ENCODE peak calls at places on chromosomes 4 and X, in four cellular contexts. One of them, this sample, is unnamed.
A peak's percentile ranks its signal among the peaks of the same experiment; 100 is the strongest.

GRCh38 chrX:84199688-84200087 is 11.7 kb upstream of the RPS6KA6 start:
- DNase-seq in activated CD8-positive, alpha-beta T cell treated with anti-CD3 and anti-CD28 coated beads for 36 hours: no peak
- DNase-seq in cardiac fibroblast: no peak
- DNase-seq in CD8-positive, alpha-beta T cell: no peak
- DNase-seq in this sample: no peak

GRCh38 chrX:65866146-65866545 is 173.7 kb downstream of the VSIG4 start:
- DNase-seq in activated CD8-positive, alpha-beta T cell treated with anti-CD3 and anti-CD28 coated beads for 36 hours: peak; percentile 49
- DNase-seq in cardiac fibroblast: no peak
- DNase-seq in CD8-positive, alpha-beta T cell: peak; percentile 41
- DNase-seq in this sample: no peak

GRCh38 chr4:112448211-112448745 is 67.7 kb downstream of the NEUROG2 start:
- DNase-seq in CD8-positive, alpha-beta T cell: no peak
- DNase-seq in activated CD8-positive, alpha-beta T cell treated with anti-CD3 and anti-CD28 coated beads for 36 hours: no peak
- DNase-seq in cardiac fibroblast: peak; percentile 11
- DNase-seq in this sample: no peak

GRCh38 chr4:78864405-78865024 is 74.7 kb downstream of the PAQR3 start:
- DNase-seq in activated CD8-positive, alpha-beta T cell treated with anti-CD3 and anti-CD28 coated beads for 36 hours: peak; percentile 29
- DNase-seq in cardiac fibroblast: peak; percentile 90
- DNase-seq in CD8-positive, alpha-beta T cell: no peak
- DNase-seq in this sample: no peak

GRCh38 chr4:4866124-4866832 is 6.8 kb downstream of the MSX1 start:
- DNase-seq in activated CD8-positive, alpha-beta T cell treated with anti-CD3 and anti-CD28 coated beads for 36 hours: no peak
- DNase-seq in cardiac fibroblast: no peak
- DNase-seq in CD8-positive, alpha-beta T cell: no peak
- DNase-seq in this sample: no peak

GRCh38 chr4:41912546-41912945 is 22.7 kb upstream of the TMEM33 start:
- DNase-seq in CD8-positive, alpha-beta T cell: no peak
- DNase-seq in activated CD8-positive, alpha-beta T cell treated with anti-CD3 and anti-CD28 coated beads for 36 hours: no peak
- DNase-seq in cardiac fibroblast: peak; percentile 16
- DNase-seq in this sample: no peak

GRCh38 chrX:106378616-106379015 is 210.5 kb downstream of the PWWP3B start:
- DNase-seq in cardiac fibroblast: no peak
- DNase-seq in CD8-positive, alpha-beta T cell: no peak
- DNase-seq in activated CD8-positive, alpha-beta T cell treated with anti-CD3 and anti-CD28 coated beads for 36 hours: peak; percentile 2
- DNase-seq in this sample: no peak

GRCh38 chr4:8095956-8096689 is 62.5 kb downstream of the ABLIM2 start:
- DNase-seq in activated CD8-positive, alpha-beta T cell treated with anti-CD3 and anti-CD28 coated beads for 36 hours: no peak
- DNase-seq in CD8-positive, alpha-beta T cell: no peak
- DNase-seq in cardiac fibroblast: peak; percentile 47
- DNase-seq in this sample: no peak

GRCh38 chrX:99394450-99394849 is 1015.6 kb downstream of the PCDH19 start:
- DNase-seq in cardiac fibroblast: no peak
- DNase-seq in CD8-positive, alpha-beta T cell: no peak
- DNase-seq in activated CD8-positive, alpha-beta T cell treated with anti-CD3 and anti-CD28 coated beads for 36 hours: no peak
- DNase-seq in this sample: no peak

DNA sequence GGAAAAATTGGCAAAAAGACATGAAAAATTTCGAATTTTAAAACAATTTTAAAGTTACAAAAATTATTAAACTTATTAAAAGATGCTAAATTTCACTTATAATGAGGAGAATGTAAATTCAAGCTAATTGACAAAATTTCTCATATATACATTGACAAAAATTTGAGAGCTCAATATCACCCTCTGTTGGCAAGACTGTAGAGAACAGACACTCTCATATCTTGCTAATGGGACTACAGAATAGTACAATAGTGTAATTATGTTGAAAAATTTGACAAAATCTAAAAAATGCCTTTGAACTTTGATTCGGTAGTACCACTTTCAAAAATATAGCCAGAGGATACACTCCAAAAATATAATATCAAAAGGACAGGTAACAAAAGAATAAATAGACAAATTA is 29.8 kb downstream of the DCAF8L2 start:
- DNase-seq in cardiac fibroblast: peak; percentile 42
- DNase-seq in CD8-positive, alpha-beta T cell: no peak
- DNase-seq in activated CD8-positive, alpha-beta T cell treated with anti-CD3 and anti-CD28 coated beads for 36 hours: no peak
- DNase-seq in this sample: no peak
- TF ChIP-seq CTCF in cardiac fibroblast: peak; percentile 44
- TF ChIP-seq CTCF in CD8-positive, alpha-beta T cell: no peak
- TF ChIP-seq CTCF in activated CD8-positive, alpha-beta T cell treated with anti-CD3 and anti-CD28 coated beads for 36 hours: no peak
- TF ChIP-seq CTCF in this sample: peak; percentile 47

GRCh38 chr4:3010998-3011397 is 47.6 kb downstream of the GRK4 start:
- DNase-seq in cardiac fibroblast: peak; percentile 64
- DNase-seq in activated CD8-positive, alpha-beta T cell treated with anti-CD3 and anti-CD28 coated beads for 36 hours: no peak
- DNase-seq in CD8-positive, alpha-beta T cell: no peak
- DNase-seq in this sample: no peak

GRCh38 chr4:3011456-3012220 is 48.3 kb downstream of the GRK4 start:
- DNase-seq in activated CD8-positive, alpha-beta T cell treated with anti-CD3 and anti-CD28 coated beads for 36 hours: no peak
- DNase-seq in CD8-positive, alpha-beta T cell: no peak
- DNase-seq in cardiac fibroblast: no peak
- DNase-seq in this sample: no peak

GRCh38 chr4:3010577-3010976 is 47.2 kb downstream of the GRK4 start:
- DNase-seq in cardiac fibroblast: peak; percentile 24
- DNase-seq in CD8-positive, alpha-beta T cell: no peak
- DNase-seq in activated CD8-positive, alpha-beta T cell treated with anti-CD3 and anti-CD28 coated beads for 36 hours: no peak
- DNase-seq in this sample: no peak

GRCh38 chr4:3007724-3008123 is 44.4 kb downstream of the GRK4 start:
- DNase-seq in CD8-positive, alpha-beta T cell: no peak
- DNase-seq in cardiac fibroblast: no peak
- DNase-seq in activated CD8-positive, alpha-beta T cell treated with anti-CD3 and anti-CD28 coated beads for 36 hours: no peak
- DNase-seq in this sample: no peak

DNA sequence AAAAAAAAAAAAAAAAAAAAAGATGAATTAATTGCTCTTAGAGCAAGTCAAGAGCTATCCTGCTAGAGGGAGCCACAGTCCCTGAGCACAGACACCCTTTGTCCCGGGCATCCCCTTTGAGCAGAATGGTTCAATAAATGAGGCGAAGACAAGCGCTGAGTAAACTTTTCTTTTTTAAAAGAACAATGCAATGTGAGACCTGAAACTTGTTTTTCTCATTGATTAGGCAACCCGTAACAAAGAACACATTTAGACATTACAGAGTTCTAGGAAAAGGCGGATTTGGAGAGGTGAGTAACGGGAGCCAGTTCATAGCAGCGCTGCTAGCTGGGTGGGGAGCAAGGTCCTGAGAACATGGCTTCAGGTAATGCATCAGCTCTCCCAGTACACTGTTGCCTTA is 46.1 kb downstream of the GRK4 start:
- DNase-seq in CD8-positive, alpha-beta T cell: peak; percentile 35
- DNase-seq in activated CD8-positive, alpha-beta T cell treated with anti-CD3 and anti-CD28 coated beads for 36 hours: peak; percentile 39
- DNase-seq in cardiac fibroblast: peak; percentile 17
- DNase-seq in this sample: peak; percentile 23
- TF ChIP-seq CTCF in CD8-positive, alpha-beta T cell: no peak
- TF ChIP-seq CTCF in activated CD8-positive, alpha-beta T cell treated with anti-CD3 and anti-CD28 coated beads for 36 hours: peak; percentile 29
- TF ChIP-seq CTCF in cardiac fibroblast: peak; percentile 20
- TF ChIP-seq CTCF in this sample: peak; percentile 49

GRCh38 chrX:51148848-51149247 is 183.8 kb upstream of the NUDT10 start:
- DNase-seq in cardiac fibroblast: peak; percentile 1
- DNase-seq in activated CD8-positive, alpha-beta T cell treated with anti-CD3 and anti-CD28 coated beads for 36 hours: no peak
- DNase-seq in CD8-positive, alpha-beta T cell: no peak
- DNase-seq in this sample: no peak
- TF ChIP-seq CTCF in cardiac fibroblast: no peak
- TF ChIP-seq CTCF in activated CD8-positive, alpha-beta T cell treated with anti-CD3 and anti-CD28 coated beads for 36 hours: no peak
- TF ChIP-seq CTCF in CD8-positive, alpha-beta T cell: no peak
- TF ChIP-seq CTCF in this sample: peak; percentile 38

GRCh38 chrX:150408007-150408406 is 44.9 kb downstream of the MAMLD1 start:
- DNase-seq in activated CD8-positive, alpha-beta T cell treated with anti-CD3 and anti-CD28 coated beads for 36 hours: no peak
- DNase-seq in CD8-positive, alpha-beta T cell: no peak
- DNase-seq in cardiac fibroblast: no peak
- DNase-seq in this sample: no peak

GRCh38 chrX:150408561-150408960 is 45.4 kb downstream of the MAMLD1 start:
- DNase-seq in activated CD8-positive, alpha-beta T cell treated with anti-CD3 and anti-CD28 coated beads for 36 hours: no peak
- DNase-seq in cardiac fibroblast: no peak
- DNase-seq in CD8-positive, alpha-beta T cell: no peak
- DNase-seq in this sample: no peak

GRCh38 chrX:150405006-150405405 is 41.9 kb downstream of the MAMLD1 start:
- DNase-seq in activated CD8-positive, alpha-beta T cell treated with anti-CD3 and anti-CD28 coated beads for 36 hours: no peak
- DNase-seq in cardiac fibroblast: no peak
- DNase-seq in CD8-positive, alpha-beta T cell: no peak
- DNase-seq in this sample: no peak

GRCh38 chrX:150406559-150406958 is 43.4 kb downstream of the MAMLD1 start:
- DNase-seq in CD8-positive, alpha-beta T cell: no peak
- DNase-seq in activated CD8-positive, alpha-beta T cell treated with anti-CD3 and anti-CD28 coated beads for 36 hours: no peak
- DNase-seq in cardiac fibroblast: no peak
- DNase-seq in this sample: no peak

GRCh38 chrX:150405576-150405975 is 42.5 kb downstream of the MAMLD1 start:
- DNase-seq in cardiac fibroblast: no peak
- DNase-seq in CD8-positive, alpha-beta T cell: no peak
- DNase-seq in activated CD8-positive, alpha-beta T cell treated with anti-CD3 and anti-CD28 coated beads for 36 hours: no peak
- DNase-seq in this sample: no peak
- TF ChIP-seq CTCF in cardiac fibroblast: peak; percentile 12
- TF ChIP-seq CTCF in CD8-positive, alpha-beta T cell: no peak
- TF ChIP-seq CTCF in activated CD8-positive, alpha-beta T cell treated with anti-CD3 and anti-CD28 coated beads for 36 hours: no peak
- TF ChIP-seq CTCF in this sample: peak; percentile 46

GRCh38 chr4:76692761-76693160 is 205.2 kb downstream of the SOWAHB start:
- DNase-seq in CD8-positive, alpha-beta T cell: no peak
- DNase-seq in cardiac fibroblast: no peak
- DNase-seq in activated CD8-positive, alpha-beta T cell treated with anti-CD3 and anti-CD28 coated beads for 36 hours: no peak
- DNase-seq in this sample: no peak

GRCh38 chr4:76690906-76691275 is 207.1 kb downstream of the SOWAHB start:
- DNase-seq in CD8-positive, alpha-beta T cell: no peak
- DNase-seq in cardiac fibroblast: no peak
- DNase-seq in activated CD8-positive, alpha-beta T cell treated with anti-CD3 and anti-CD28 coated beads for 36 hours: no peak
- DNase-seq in this sample: no peak

GRCh38 chr4:76696109-76696508 is 201.8 kb downstream of the SOWAHB start:
- DNase-seq in CD8-positive, alpha-beta T cell: no peak
- DNase-seq in cardiac fibroblast: no peak
- DNase-seq in activated CD8-positive, alpha-beta T cell treated with anti-CD3 and anti-CD28 coated beads for 36 hours: no peak
- DNase-seq in this sample: peak; percentile 29

GRCh38 chr4:76691767-76692689 is 205.9 kb downstream of the SOWAHB start:
- DNase-seq in cardiac fibroblast: no peak
- DNase-seq in CD8-positive, alpha-beta T cell: no peak
- DNase-seq in activated CD8-positive, alpha-beta T cell treated with anti-CD3 and anti-CD28 coated beads for 36 hours: no peak
- DNase-seq in this sample: no peak

DNA sequence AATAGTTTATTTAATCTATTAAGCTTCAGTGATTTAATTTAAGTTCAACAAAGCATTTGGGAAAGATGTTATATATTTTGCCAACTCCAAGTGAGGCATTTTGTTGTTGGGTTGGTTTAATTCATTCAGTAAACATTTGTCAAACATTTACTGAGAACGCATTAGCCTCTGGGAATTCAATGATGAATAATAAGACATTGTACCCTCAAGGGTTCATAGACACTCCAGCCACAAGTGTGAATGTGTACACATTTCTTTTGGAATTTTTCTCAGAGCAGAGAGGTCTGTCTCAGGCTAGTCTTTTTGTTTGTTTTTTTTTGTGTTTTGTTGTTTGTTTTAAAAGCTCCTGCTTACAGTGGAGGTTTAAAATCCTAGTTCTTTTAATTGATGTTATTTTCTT is 203.9 kb downstream of the SOWAHB start:
- DNase-seq in CD8-positive, alpha-beta T cell: no peak
- DNase-seq in cardiac fibroblast: no peak
- DNase-seq in activated CD8-positive, alpha-beta T cell treated with anti-CD3 and anti-CD28 coated beads for 36 hours: no peak
- DNase-seq in this sample: no peak
- TF ChIP-seq CTCF in CD8-positive, alpha-beta T cell: no peak
- TF ChIP-seq CTCF in cardiac fibroblast: no peak
- TF ChIP-seq CTCF in activated CD8-positive, alpha-beta T cell treated with anti-CD3 and anti-CD28 coated beads for 36 hours: no peak
- TF ChIP-seq CTCF in this sample: no peak

DNA sequence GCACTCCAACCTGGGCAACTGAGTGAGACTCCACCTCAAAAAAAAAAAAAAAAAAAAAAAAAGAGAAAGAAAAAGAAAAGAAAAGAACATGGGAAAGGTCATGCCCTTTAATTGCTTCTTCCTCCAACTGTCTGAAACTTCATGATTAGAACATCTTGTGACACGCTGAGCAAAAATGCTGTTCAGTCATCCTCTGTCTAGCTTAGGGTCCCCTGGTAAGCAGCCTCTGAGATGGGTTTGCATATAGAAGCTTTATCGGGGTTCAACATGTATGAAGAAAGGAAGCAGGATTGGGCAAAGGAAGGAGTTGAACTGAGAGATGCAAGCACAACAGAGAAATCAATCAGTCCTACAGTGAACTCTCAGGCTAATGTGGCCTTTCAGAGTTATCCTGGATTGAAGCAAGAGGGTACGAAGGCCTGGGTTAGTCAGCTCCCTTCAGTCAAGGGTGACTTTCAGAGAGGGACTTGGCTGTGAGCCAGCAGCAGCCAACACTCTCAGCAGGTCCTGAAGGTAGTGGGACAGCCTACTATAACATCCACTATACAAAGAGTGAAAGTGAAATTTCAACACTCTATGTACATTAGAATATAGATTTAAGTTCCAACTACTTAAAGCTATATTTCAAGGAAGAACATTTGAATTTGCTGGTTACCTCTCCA is 11.4 kb downstream of the MAOB start:
- DNase-seq in CD8-positive, alpha-beta T cell: no peak
- DNase-seq in cardiac fibroblast: no peak
- DNase-seq in activated CD8-positive, alpha-beta T cell treated with anti-CD3 and anti-CD28 coated beads for 36 hours: peak; percentile 4
- DNase-seq in this sample: no peak
- TF ChIP-seq CTCF in CD8-positive, alpha-beta T cell: no peak
- TF ChIP-seq CTCF in cardiac fibroblast: no peak
- TF ChIP-seq CTCF in activated CD8-positive, alpha-beta T cell treated with anti-CD3 and anti-CD28 coated beads for 36 hours: no peak
- TF ChIP-seq CTCF in this sample: no peak

GRCh38 chr4:66556651-66557278 is 886.5 kb upstream of the EPHA5 start:
- DNase-seq in activated CD8-positive, alpha-beta T cell treated with anti-CD3 and anti-CD28 coated beads for 36 hours: no peak
- DNase-seq in cardiac fibroblast: peak; percentile 22
- DNase-seq in CD8-positive, alpha-beta T cell: no peak
- DNase-seq in this sample: no peak
- TF ChIP-seq CTCF in activated CD8-positive, alpha-beta T cell treated with anti-CD3 and anti-CD28 coated beads for 36 hours: no peak
- TF ChIP-seq CTCF in cardiac fibroblast: no peak
- TF ChIP-seq CTCF in CD8-positive, alpha-beta T cell: no peak
- TF ChIP-seq CTCF in this sample: no peak

This sample was measured in progenitor cell of endocrine pancreas.